ENCODE peak calls at places on chromosomes 13 and 19, in seven cellular contexts. C is psoas muscle; Y is ascending aorta; M is Peyer's patch; Z is lower leg skin; G is CD4-positive, alpha-beta T cell; B is fibroblast of the aortic adventitia. F is an unnamed sample.

GRCh38 chr19:11420429-11420893 is 1.3 kb upstream of the RGL3 start:
- DNase-seq in C (peak; percentile 72), Y (peak; percentile 81), M (no peak), Z (no peak), G (no peak), B (peak; percentile 27), F (no peak)

GRCh38 chr13:109336730-109337129 is 449.7 kb downstream of the IRS2 start:
- DNase-seq in C (no peak), Y (no peak), M (no peak), Z (no peak), G (no peak), B (peak; percentile 27), F (no peak)

GRCh38 chr19:17932485-17933338 is at the start of gene CCDC124:
- DNase-seq in C (peak; percentile 93), Y (peak; percentile 93), M (peak; percentile 95), Z (peak; percentile 86), G (peak; percentile 92), B (peak; percentile 91), F (peak; percentile 74)

GRCh38 chr19:39557791-39558622 is 18.0 kb upstream of the EID2 start:
- DNase-seq in C (no peak), Y (no peak), M (no peak), Z (no peak), G (peak; percentile 13), B (peak; percentile 8), F (no peak)

GRCh38 chr19:12777217-12778019 is 2.1 kb upstream of the HOOK2 start:
- DNase-seq in C (peak; percentile 84), Y (peak; percentile 89), M (peak; percentile 86), Z (peak; percentile 58), G (peak; percentile 78), B (peak; percentile 80), F (no peak)

GRCh38 chr19:53612762-53613526 is 18.9 kb upstream of the DPRX start:
- DNase-seq in C (no peak), Y (no peak), M (no peak), Z (no peak), G (no peak), B (no peak), F (no peak)

GRCh38 chr13:40383132-40383531 is 283.3 kb downstream of the FOXO1 start:
- DNase-seq in C (no peak), Y (no peak), M (no peak), Z (no peak), G (no peak), B (no peak), F (no peak)

GRCh38 chr19:18483119-18483518 is 38.8 kb downstream of the ELL start:
- DNase-seq in C (no peak), Y (no peak), M (no peak), Z (no peak), G (no peak), B (no peak), F (no peak)

GRCh38 chr13:31965361-31966066 is 66.1 kb upstream of the FRY start:
- DNase-seq in C (no peak), Y (no peak), M (no peak), Z (no peak), G (no peak), B (peak; percentile 56), F (no peak)

GRCh38 chr19:28137772-28138171 is 1075.2 kb downstream of the UQCRFS1 start:
- DNase-seq in C (no peak), Y (no peak), M (no peak), Z (no peak), G (no peak), B (no peak), F (no peak)

GRCh38 chr19:46766569-46767317 is 20.5 kb upstream of the STRN4 start:
- DNase-seq in C (peak; percentile 37), Y (no peak), M (no peak), Z (no peak), G (peak; percentile 62), B (peak; percentile 31), F (no peak)

GRCh38 chr13:20815469-20815868 is 41.7 kb upstream of the EEF1AKMT1 start:
- DNase-seq in C (no peak), Y (no peak), M (no peak), Z (no peak), G (no peak), B (peak; percentile 35), F (no peak)

GRCh38 chr13:48508001-48508400 is 24.9 kb downstream of the RCBTB2 start:
- DNase-seq in C (no peak), Y (no peak), M (no peak), Z (peak; percentile 55), G (no peak), B (no peak), F (no peak)

GRCh38 chr13:92842145-92842544 is 384.5 kb upstream of the GPC6 start:
- DNase-seq in C (no peak), Y (peak; percentile 70), M (no peak), Z (no peak), G (no peak), B (peak; percentile 96), F (no peak)

GRCh38 chr19:34375598-34375997 is 10.6 kb downstream of the GPI start:
- DNase-seq in C (no peak), Y (no peak), M (no peak), Z (no peak), G (no peak), B (no peak), F (no peak)

GRCh38 chr13:29573190-29573589 is 22.3 kb downstream of the SLC7A1 start:
- DNase-seq in C (no peak), Y (no peak), M (peak; percentile 78), Z (peak; percentile 72), G (no peak), B (peak; percentile 55), F (no peak)

GRCh38 chr13:20193924-20194631 is 1.3 kb upstream of the GJB2 start:
- DNase-seq in C (no peak), Y (no peak), M (no peak), Z (no peak), G (no peak), B (no peak), F (no peak)

GRCh38 chr13:39362652-39363390 is 240.2 kb downstream of the LHFPL6 start:
- DNase-seq in C (no peak), Y (no peak), M (no peak), Z (no peak), G (no peak), B (no peak), F (no peak)

GRCh38 chr13:81582381-81582780 is 1241.5 kb upstream of the SPRY2 start:
- DNase-seq in C (no peak), Y (no peak), M (no peak), Z (no peak), G (no peak), B (no peak), F (no peak)

GRCh38 chr19:39515551-39516191 is 732 bp downstream of the SELENOV start:
- DNase-seq in C (no peak), Y (no peak), M (no peak), Z (no peak), G (no peak), B (no peak), F (no peak)

GRCh38 chr19:15194938-15195337 is 5.9 kb downstream of the NOTCH3 start:
- DNase-seq in C (no peak), Y (peak; percentile 86), M (no peak), Z (no peak), G (no peak), B (peak; percentile 52), F (no peak)

GRCh38 chr19:5141926-5142724 is 173.2 kb downstream of the KDM4B start:
- DNase-seq in C (peak; percentile 6), Y (no peak), M (no peak), Z (no peak), G (no peak), B (no peak), F (no peak)

GRCh38 chr13:102405499-102406079 is 3.7 kb upstream of the FGF14 start:
- DNase-seq in C (no peak), Y (no peak), M (no peak), Z (no peak), G (no peak), B (peak; percentile 13), F (no peak)

DNA sequence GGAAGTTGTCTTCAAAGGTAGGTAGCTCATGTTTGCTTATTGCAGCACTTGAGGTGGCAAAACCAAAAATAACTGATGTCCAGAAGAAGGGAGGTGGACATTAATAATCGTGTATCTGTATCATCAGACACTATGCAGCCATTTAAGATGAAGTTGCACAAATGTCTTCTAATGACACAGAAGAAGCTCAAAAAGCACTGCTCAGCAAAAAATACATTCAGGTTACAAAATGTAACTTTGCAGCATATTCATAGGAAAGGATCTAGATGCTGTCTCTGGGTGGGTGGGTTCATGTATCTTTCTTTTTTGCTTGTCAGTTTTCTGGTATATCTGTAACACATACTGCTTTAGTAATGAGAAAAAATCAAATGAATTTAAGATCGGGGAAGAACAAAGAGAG is 247.8 kb downstream of the DNAJC15 start:
- DNase-seq in C (no peak), Y (no peak), M (no peak), Z (no peak), G (no peak), B (no peak), F (no peak)
- TF ChIP-seq CTCF in C (no peak), Y (no peak), M (no peak), Z (no peak), G (no peak), B (no peak), F (no peak)

GRCh38 chr13:91647361-91647970 is 249.0 kb downstream of the GPC5 start:
- DNase-seq in C (no peak), Y (no peak), M (no peak), Z (no peak), G (no peak), B (peak; percentile 60), F (no peak)
- TF ChIP-seq CTCF in C (no peak), Y (peak; percentile 19), M (peak; percentile 14), Z (no peak), G (no peak), B (peak; percentile 54), F (no peak)

DNA sequence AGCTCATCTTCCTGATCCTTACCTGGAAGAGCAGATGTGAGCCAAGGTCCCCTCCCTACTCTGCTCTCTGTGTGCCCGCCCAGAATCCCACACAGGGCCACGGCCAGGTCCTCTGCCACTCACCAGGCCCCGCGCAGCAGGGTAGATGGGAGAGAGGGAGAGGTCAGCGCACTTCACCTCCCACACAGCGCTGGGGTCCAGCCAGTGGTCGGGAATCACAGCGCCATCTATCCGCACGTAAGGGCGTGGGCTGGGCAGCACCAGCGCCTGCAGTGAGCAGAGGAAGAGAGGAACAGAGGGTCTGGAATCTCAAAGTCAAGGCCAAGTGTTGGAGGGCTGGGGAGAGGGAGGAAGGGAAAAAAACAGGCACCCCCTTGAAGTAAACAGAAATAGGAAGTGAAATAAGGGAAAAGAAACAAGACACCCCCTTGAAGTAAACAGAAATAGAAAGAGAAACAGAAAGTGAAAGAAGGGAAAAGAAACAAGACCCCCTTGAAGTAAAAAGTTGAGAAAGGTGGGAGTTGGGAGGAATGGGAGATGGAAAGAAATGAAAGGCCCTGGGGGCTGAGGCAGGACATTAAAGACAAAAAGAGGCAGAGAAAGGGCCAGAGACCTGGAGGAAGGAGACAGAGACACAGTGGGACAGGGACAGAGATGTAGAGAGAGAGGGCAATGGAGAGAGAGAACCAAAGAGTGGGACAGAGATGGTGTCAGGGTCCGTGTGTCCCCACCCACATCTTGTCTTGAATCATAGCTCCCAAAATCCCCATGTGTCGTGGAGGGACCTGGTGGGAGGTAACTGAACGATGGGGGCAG is 7.1 kb upstream of the PLA2G4C start:
- DNase-seq in C (no peak), Y (no peak), M (peak; percentile 21), Z (no peak), G (no peak), B (no peak), F (no peak)
- TF ChIP-seq CTCF in C (no peak), Y (no peak), M (no peak), Z (no peak), G (no peak), B (no peak), F (no peak)

GRCh38 chr19:7197760-7198696 is 96.2 kb downstream of the INSR start:
- DNase-seq in C (peak; percentile 94), Y (peak; percentile 96), M (peak; percentile 94), Z (peak; percentile 83), G (peak; percentile 89), B (peak; percentile 93), F (peak; percentile 55)
- TF ChIP-seq CTCF in C (peak; percentile 35), Y (peak; percentile 32), M (peak; percentile 47), Z (no peak), G (no peak), B (peak; percentile 19), F (no peak)

F was measured in omental fat pad.